ENCODE peak calls at places on chromosomes 12 and 14, in four cellular contexts. W is CD4-positive, CD25-positive, alpha-beta regulatory T cell; X is IMR-90; F is right cardiac atrium. I is an unnamed sample.

GRCh38 chr14:93027810-93028723 is 87.7 kb downstream of the ITPK1 start:
- DNase-seq in W (no peak), X (no peak), F (no peak), I (no peak)

GRCh38 chr12:114679452-114679875 is 4.5 kb downstream of the TBX3 start:
- DNase-seq in X (peak; percentile 71), F (no peak), W (no peak), I (no peak)

GRCh38 chr14:50542941-50543418 is 10.6 kb upstream of the MAP4K5 start:
- DNase-seq in F (no peak), X (peak; percentile 61), W (peak; percentile 74), I (peak; percentile 49)

GRCh38 chr12:118633071-118633470 is 256.7 kb downstream of the SUDS3 start:
- DNase-seq in X (no peak), F (no peak), W (no peak), I (no peak)

GRCh38 chr12:92403210-92404175 is 257.8 kb upstream of the BTG1 start:
- DNase-seq in W (peak; percentile 97), F (no peak), X (no peak), I (peak; percentile 78)

GRCh38 chr12:116924558-116925453 is 14.1 kb downstream of the FBXW8 start:
- DNase-seq in X (peak; percentile 91), F (peak; percentile 20), W (peak; percentile 97), I (peak; percentile 90)

GRCh38 chr14:93115920-93116675 is at the start of gene ITPK1:
- DNase-seq in W (peak; percentile 75), X (peak; percentile 41), F (peak; percentile 59), I (peak; percentile 54)

GRCh38 chr12:120814203-120814902 is 88.7 kb downstream of the ACADS start:
- DNase-seq in X (no peak), W (no peak), F (no peak), I (no peak)

GRCh38 chr12:14157129-14157747 is 175.8 kb upstream of the GRIN2B start:
- DNase-seq in F (no peak), X (no peak), W (no peak), I (no peak)

GRCh38 chr12:38543151-38543550 is 226.6 kb downstream of the ALG10B start:
- DNase-seq in F (no peak), W (no peak), X (no peak), I (no peak)

GRCh38 chr12:5262450-5262849 is 169.5 kb upstream of the NTF3 start:
- DNase-seq in W (no peak), X (peak; percentile 77), F (no peak), I (no peak)

GRCh38 chr14:49052516-49052915 is 533.7 kb downstream of the RPS29 start:
- DNase-seq in X (peak; percentile 80), F (no peak), W (no peak), I (no peak)

GRCh38 chr14:58368951-58369350 is 26.8 kb upstream of the TOMM20L start:
- DNase-seq in W (no peak), X (peak; percentile 59), F (no peak), I (no peak)

GRCh38 chr12:107494331-107494730 is 191.3 kb upstream of the PWP1 start:
- DNase-seq in F (no peak), X (no peak), W (no peak), I (no peak)

GRCh38 chr12:109147954-109148353 is 31.6 kb downstream of the ACACB start:
- DNase-seq in X (no peak), F (peak; percentile 55), W (no peak), I (no peak)

GRCh38 chr14:100680439-100681051 is 46.1 kb upstream of the DLK1 start:
- DNase-seq in X (no peak), F (no peak), W (no peak), I (no peak)

GRCh38 chr12:92759634-92760268 is 57.0 kb downstream of the PLEKHG7 start:
- DNase-seq in F (no peak), X (peak; percentile 97), W (no peak), I (no peak)

GRCh38 chr14:60349663-60350365 is 100.8 kb downstream of the PPM1A start:
- DNase-seq in X (peak; percentile 56), W (peak; percentile 57), F (no peak), I (peak; percentile 15)

GRCh38 chr14:60968099-60968498 is 12.8 kb downstream of the TRMT5 start:
- DNase-seq in W (no peak), F (no peak), X (no peak), I (no peak)

GRCh38 chr14:77730976-77731497 is 23.1 kb downstream of the SLIRP start:
- DNase-seq in F (no peak), X (peak; percentile 33), W (no peak), I (no peak)

GRCh38 chr12:60172266-60172665 is 576.4 kb downstream of the SLC16A7 start:
- DNase-seq in W (no peak), X (peak; percentile 43), F (no peak), I (no peak)

GRCh38 chr12:89782807-89783206 is 74.2 kb upstream of the ATP2B1 start:
- DNase-seq in F (no peak), X (peak; percentile 42), W (no peak), I (no peak)
- H3K27ac ChIP-seq in F (no peak overlapping the region), X (no peak overlapping the region), W (no peak overlapping the region), I (no peak overlapping the region)

GRCh38 chr14:21042918-21043317 is 756 bp downstream of the RNASE7 start:
- DNase-seq in F (no peak), W (no peak), X (no peak), I (no peak)
- H3K4me3 ChIP-seq in F (no peak overlapping the region), W (no peak overlapping the region), X (no peak overlapping the region), I (no peak overlapping the region)

GRCh38 chr12:57213763-57214397 is 2.7 kb upstream of the NXPH4 start:
- DNase-seq in W (no peak), X (no peak), F (no peak), I (no peak)
- H3K27ac ChIP-seq in W (no peak overlapping the region), X (no peak overlapping the region), F (no peak overlapping the region), I (no peak overlapping the region)

GRCh38 chr12:8031872-8032241 is 659 bp upstream of the FOXJ2 start:
- DNase-seq in W (no peak), F (no peak), X (no peak), I (no peak)

GRCh38 chr12:8026282-8026637 is 6.3 kb upstream of the FOXJ2 start:
- DNase-seq in X (no peak), W (no peak), F (no peak), I (no peak)

GRCh38 chr12:8028267-8028666 is 4.2 kb upstream of the FOXJ2 start:
- DNase-seq in X (no peak), W (no peak), F (no peak), I (no peak)

GRCh38 chr12:8030189-8030588 is 2.3 kb upstream of the FOXJ2 start:
- DNase-seq in W (no peak), X (no peak), F (no peak), I (no peak)

DNA sequence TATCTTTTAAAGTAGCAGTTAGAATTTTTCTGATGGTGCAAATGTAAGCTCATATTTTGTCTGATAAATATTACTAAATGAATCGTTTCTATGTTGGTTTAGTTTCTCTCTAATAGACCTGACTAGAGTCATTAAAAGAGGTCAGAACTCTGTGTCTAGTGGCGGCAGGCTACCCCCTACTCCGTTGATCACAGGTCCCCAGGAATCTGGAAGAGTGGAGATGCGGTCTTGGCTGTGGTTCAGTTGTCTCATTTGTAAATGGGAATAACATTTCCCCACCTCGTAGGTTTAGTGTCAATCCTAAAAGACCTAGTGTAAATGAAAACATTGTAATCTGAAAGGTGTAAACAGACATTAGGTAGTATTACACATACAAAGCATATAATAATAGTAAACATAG is 4.7 kb upstream of the FOXJ2 start:
- DNase-seq in F (no peak), W (no peak), X (no peak), I (no peak)
- H3K4me3 ChIP-seq in F (no peak overlapping the region), W (peak overlapping the region; percentile 64), X (no peak overlapping the region), I (no peak overlapping the region)

GRCh38 chr12:69331482-69331845 is 16.7 kb upstream of the LYZ start:
- DNase-seq in W (no peak), F (no peak), X (no peak), I (no peak)
- H3K27ac ChIP-seq in W (peak overlapping the region; percentile 87), F (no peak overlapping the region), X (no peak overlapping the region), I (peak overlapping the region; percentile 72)

GRCh38 chr12:12506541-12506940 is 56.1 kb downstream of the DUSP16 start:
- DNase-seq in X (peak; percentile 63), F (no peak), W (no peak), I (no peak)
- H3K4me3 ChIP-seq in X (peak overlapping the region; percentile 30), F (peak overlapping the region; percentile 3), W (peak overlapping the region; percentile 85), I (no peak overlapping the region)

DNA sequence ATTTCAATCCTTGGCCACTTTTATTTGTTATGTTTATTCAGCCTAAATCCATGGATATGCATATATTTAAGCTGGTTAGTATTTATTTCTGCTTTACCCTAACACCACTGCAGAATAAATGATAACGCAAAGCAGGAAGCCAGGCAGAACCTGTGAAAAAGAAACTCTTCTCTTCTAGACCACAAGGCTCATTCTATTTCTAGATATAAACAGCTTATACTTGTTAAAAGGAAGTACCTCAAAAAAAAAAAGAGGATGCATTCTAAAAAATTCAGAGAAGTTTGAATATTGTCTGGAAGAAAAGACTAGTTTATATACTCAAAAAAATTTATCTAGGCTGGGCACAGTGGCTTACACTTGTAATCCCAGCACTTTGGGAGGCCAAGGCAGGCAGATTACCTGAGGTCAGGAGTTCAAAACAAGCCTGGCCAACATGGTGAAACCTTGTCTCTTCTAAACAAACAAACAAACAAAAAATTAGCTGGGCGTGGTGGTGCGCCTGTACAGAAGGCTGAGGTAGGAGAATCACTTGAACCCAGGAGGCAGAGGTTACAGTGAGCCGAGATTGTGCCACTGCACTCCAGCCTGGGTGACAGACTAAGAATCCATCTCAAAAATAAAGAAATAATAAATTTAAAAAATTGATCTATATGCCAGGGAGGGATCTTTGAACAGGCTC is 55.8 kb downstream of the GALNT4 start:
- DNase-seq in X (no peak), W (peak; percentile 78), F (no peak), I (peak; percentile 43)
- H3K27ac ChIP-seq in X (no peak overlapping the region), W (peak overlapping the region; percentile 35), F (no peak overlapping the region), I (no peak overlapping the region)

GRCh38 chr12:94621662-94622359 is 28.5 kb downstream of the TMCC3 start:
- DNase-seq in X (peak; percentile 47), W (peak; percentile 82), F (no peak), I (peak; percentile 35)
- H3K4me3 ChIP-seq in X (no peak overlapping the region), W (peak overlapping the region; percentile 77), F (peak overlapping the region; percentile 16), I (no peak overlapping the region)